ENCODE peak calls at places on chromosomes 13 and 19, in five cellular contexts. N is GM06990, A is AG10803, K is breast epithelium, R is thoracic aorta. U is an unnamed sample.

GRCh38 chr13:110638814-110639806 is 23.8 kb downstream of the NAXD start:
- DNase-seq in N (no peak), A (no peak), K (no peak), R (no peak), U (no peak)

GRCh38 chr13:44156294-44156658 is 217.3 kb upstream of the SERP2 start:
- DNase-seq in N (no peak), A (no peak), K (no peak), R (no peak), U (no peak)

GRCh38 chr13:50969691-50970090 is 60.1 kb downstream of the RNASEH2B start:
- DNase-seq in N (no peak), A (peak), K (no peak), R (no peak), U (peak)

GRCh38 chr13:44667950-44668349 is 91.8 kb upstream of the TSC22D1 start:
- DNase-seq in N (peak), A (peak), K (no peak), R (no peak), U (peak)

GRCh38 chr19:55188620-55189019 is 8.5 kb upstream of the SYT5 start:
- DNase-seq in N (no peak), A (no peak), K (no peak), R (no peak), U (no peak)

GRCh38 chr13:43493496-43494000 is 293.2 kb downstream of the ENOX1 start:
- DNase-seq in N (no peak), A (no peak), K (no peak), R (no peak), U (no peak)

GRCh38 chr13:97391201-97391600 is 42.8 kb upstream of the RAP2A start:
- DNase-seq in N (no peak), A (peak), K (no peak), R (no peak), U (no peak)

GRCh38 chr19:28485300-28485699 is 727.7 kb downstream of the UQCRFS1 start:
- DNase-seq in N (no peak), A (no peak), K (no peak), R (no peak), U (no peak)

GRCh38 chr19:16895467-16896097 is 6.8 kb downstream of the F2RL3 start:
- DNase-seq in N (no peak), A (peak), K (no peak), R (no peak), U (peak)

GRCh38 chr13:102901615-102902305 is 55.9 kb downstream of the ERCC5 start:
- DNase-seq in N (no peak), A (no peak), K (no peak), R (no peak), U (no peak)

DNA sequence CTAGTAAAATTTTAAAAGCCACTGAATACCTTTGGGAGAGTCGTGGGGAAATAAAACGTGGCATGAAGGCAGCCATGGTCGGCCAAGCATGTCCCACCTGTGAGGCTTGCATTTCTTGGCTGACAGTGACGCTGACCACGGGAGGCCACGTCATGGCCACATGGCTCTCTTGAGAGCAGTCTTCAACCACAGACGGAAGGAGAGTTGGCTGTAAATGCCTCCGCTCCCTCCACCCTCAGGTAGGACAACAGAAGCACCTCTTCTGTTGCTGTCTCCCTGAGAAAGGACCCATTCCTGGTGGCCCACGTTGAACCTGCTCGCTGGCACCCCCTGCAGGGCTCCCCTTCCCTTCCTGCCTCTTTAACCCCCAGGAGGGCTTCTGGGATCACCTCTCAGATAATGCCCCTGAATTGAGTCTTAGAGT is 10.6 kb upstream of the LRRC25 start:
- DNase-seq in N (peak), A (no peak), K (no peak), R (no peak), U (no peak)
- H3K4me3 ChIP-seq in N (no peak), A (no peak), K (no peak), R (no peak), U (no peak)

DNA sequence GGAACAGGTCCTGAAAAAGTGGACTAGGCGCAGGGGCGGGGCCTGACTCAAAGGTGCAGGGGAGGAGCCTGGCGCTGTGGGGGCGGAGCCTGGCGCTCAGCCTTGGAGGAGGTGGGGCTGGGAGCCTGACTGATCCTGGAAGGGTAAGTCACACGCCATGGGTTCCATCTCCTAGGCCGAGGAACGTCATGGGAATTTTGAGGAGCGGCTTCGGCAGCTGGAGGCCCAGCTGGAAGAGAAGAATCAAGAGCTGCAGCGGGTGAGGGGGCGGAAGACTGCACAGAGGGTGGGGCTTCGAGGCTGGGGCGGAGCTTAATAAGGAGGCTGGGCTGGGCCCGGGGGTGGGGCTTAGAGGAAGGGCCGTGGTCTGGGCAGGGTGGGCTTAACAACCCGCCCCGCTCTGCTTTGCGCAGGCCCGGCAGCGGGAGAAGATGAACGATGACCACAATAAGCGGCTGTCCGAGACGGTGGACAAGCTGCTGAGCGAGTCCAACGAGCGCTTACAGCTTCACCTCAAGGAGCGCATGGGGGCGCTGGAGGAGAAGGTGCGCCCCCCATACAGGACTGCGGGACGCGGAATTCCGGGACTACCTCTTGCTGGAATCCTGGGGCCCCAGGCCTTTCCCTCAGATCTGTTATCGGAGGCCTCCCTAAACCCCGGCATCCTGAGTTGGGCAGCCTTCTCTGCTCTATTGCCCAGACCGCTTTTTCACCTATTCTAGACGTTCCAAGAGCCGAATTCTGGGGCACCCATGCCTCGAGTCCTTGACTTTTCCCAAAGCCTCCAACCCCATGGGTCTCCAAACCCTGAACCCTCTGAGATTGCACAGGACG is 14.5 kb downstream of the PPFIA3 start:
- DNase-seq in N (no peak), A (peak), K (no peak), R (no peak), U (peak)
- TF ChIP-seq CTCF in N (no peak), A (no peak), K (no peak), R (no peak), U (peak)

DNA sequence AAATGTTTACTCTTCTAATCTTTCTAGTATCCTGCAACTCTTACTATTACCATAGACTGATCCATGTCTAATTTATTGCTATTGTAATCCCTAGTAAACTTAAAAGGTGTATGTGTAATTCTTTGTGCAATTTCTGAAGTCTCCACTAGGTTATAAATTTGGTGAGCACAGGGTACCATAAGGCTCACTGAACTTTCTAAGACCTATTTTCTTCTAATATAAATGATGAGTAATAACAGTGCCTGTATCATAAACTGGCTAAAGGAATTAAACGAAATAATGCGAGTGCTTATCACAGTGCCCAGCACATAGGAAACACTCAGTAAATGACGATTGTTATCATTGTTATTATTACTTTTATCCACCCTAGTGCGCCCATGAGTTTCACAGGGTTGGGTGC is 119.1 kb downstream of the KLF12 start:
- DNase-seq in N (no peak), A (no peak), K (no peak), R (no peak), U (no peak)
- H3K4me3 ChIP-seq in N (no peak), A (no peak), K (no peak), R (no peak), U (no peak)

GRCh38 chr19:10988921-10989320 is 28.1 kb downstream of the SMARCA4 start:
- DNase-seq in N (no peak), A (no peak), K (no peak), R (no peak), U (no peak)
- TF ChIP-seq CTCF in N (no peak), A (no peak), K (no peak), R (no peak), U (no peak)

GRCh38 chr13:59337070-59337469 is 826.7 kb downstream of the DIAPH3 start:
- DNase-seq in N (no peak), A (no peak), K (no peak), R (no peak), U (no peak)

GRCh38 chr13:59332966-59333365 is 830.8 kb downstream of the DIAPH3 start:
- DNase-seq in N (no peak), A (no peak), K (no peak), R (no peak), U (no peak)
- H3K4me3 ChIP-seq in N (no peak), A (no peak), K (no peak), R (no peak), U (no peak)

DNA sequence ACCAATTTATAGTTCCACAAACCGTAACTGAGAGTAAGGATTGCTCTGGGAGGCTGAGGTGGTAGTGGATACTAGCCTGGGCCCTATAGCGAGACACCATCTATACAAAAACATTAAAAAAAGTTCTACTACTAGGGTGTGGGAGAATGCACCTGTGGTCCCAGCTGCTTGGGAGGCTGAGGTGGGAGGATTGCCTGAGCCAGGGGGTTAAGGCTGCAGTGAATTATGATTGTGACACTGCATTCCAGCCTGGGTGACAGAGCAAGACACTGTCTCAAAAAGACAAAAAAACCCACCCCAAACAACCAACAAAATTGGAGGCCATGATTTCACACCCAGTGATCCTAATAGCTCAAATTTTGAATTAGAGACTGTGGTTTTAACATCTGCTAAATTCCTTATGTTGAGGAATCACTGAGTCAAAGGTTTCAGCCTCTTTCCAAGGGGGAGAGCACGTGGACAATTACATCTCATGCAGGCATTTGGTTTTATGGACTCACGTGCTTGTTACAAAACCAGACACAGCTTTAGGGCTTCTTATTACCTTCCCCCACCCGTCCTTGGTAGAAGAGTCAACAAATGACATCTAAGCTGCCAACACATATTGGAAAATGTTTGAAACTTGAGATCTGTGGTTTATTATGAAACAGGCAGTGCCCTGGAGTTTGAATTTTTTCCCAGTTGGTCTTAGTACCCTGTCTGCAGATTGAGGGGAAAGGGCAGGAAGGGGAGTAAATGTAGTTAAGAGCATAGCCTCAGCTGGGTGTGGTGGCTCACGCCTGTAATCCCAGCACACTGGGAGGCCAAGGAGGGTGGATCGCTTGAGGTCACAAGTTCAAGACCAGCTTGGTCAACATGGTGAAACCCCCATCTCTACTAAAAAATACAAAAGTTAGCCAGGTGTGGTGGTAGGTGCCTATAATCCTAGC is 18.5 kb downstream of the CYP2A6 start:
- DNase-seq in N (no peak), A (peak), K (no peak), R (no peak), U (peak)
- TF ChIP-seq CTCF in N (no peak), A (no peak), K (no peak), R (no peak), U (no peak)

GRCh38 chr19:46490774-46491173 is 4.9 kb downstream of the PNMA8B start:
- DNase-seq in N (no peak), A (no peak), K (no peak), R (no peak), U (no peak)

GRCh38 chr19:46491975-46492682 is 3.5 kb downstream of the PNMA8B start:
- DNase-seq in N (no peak), A (no peak), K (no peak), R (no peak), U (no peak)

GRCh38 chr19:46494115-46494935 is 1.3 kb downstream of the PNMA8B start:
- DNase-seq in N (no peak), A (no peak), K (no peak), R (no peak), U (no peak)

GRCh38 chr19:46493236-46494114 is 2.2 kb downstream of the PNMA8B start:
- DNase-seq in N (no peak), A (no peak), K (no peak), R (no peak), U (no peak)

DNA sequence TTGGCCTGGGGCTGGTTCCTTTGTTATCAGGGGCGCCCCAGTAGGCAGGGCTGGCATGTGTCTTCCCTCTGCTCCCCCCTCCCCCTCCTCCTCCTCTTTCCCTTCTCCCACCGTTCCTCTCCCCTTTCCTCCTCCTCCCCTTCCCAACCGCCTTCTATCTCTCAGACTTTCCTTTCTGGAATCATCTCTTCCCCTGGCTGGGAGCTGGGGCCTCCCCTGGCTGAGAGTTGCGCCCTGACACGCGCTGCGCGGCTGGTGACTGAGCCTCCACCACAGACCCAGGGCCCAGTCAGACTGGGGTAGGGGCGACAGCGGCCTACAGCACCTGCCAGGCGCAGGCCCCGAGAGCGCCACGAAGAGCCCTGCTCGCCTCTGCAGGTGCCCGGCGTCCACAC is 2.8 kb downstream of the PNMA8B start:
- DNase-seq in N (no peak), A (no peak), K (no peak), R (no peak), U (no peak)
- H3K4me3 ChIP-seq in N (no peak), A (no peak), K (peak), R (peak), U (no peak)

DNA sequence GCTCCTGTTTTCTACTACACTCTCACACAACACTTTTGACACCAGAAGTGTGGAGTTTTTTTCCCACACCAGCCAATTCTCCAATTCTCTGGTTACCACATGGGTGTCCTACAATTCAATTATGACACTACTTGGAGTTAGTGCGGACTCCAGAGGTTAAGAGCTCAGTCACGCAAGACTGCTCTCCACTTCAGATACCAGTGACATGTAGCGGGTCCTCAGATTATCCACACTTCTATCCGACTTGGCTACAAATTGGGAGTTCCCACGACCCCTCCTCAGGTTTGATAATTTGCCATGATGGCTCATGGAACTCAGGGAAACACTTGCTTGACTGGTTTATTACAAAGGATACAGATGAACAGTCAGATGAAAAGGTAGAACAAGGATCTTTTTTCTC is 32.9 kb downstream of the PAN3 start:
- DNase-seq in N (no peak), A (no peak), K (no peak), R (no peak), U (no peak)
- TF ChIP-seq CTCF in N (no peak), A (no peak), K (no peak), R (no peak), U (no peak)

DNA sequence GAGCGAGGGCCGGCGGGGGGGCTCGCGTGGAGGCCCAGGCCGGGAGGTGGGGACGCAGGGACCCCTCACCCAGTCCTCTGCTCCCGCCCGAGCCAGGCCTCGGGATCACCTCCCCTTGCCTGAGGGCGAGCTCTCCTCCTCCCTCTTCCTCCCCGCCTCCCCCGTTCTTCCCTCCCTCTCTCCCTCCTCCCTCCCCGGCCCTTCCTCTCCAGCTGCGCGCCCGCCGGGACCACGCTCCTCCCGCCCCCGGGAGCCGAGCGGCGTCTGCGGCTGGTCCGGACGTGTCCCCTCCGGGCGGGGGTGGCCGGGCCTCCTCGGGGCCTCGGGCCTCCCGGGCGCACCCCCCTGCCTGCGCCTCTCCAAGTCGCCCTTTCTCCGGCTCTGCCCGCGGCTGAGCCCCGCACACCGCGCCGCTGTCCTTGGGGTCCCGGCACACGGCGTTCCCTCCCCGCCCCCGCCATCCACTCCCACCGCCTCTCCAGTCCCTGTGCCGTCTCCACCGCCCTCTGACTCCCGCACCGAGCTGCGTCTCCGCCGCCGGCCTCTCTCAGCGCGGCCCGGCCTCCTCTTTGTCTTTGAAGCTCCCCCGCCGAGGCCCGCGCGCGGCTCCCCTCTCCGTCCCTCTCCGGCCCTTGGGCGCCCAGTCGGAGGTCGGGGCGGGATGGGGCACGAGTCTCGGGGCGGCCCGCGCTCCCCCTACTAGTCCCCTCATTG is 5.7 kb downstream of the SOX1 start:
- DNase-seq in N (no peak), A (no peak), K (no peak), R (no peak), U (no peak)
- H3K4me3 ChIP-seq in N (no peak), A (no peak), K (peak), R (peak), U (no peak)

GRCh38 chr13:62125451-62125850 is 709.8 kb upstream of the PCDH20 start:
- DNase-seq in N (no peak), A (no peak), K (no peak), R (no peak), U (no peak)

GRCh38 chr13:62123409-62123808 is 707.8 kb upstream of the PCDH20 start:
- DNase-seq in N (no peak), A (no peak), K (no peak), R (no peak), U (no peak)

GRCh38 chr13:62122434-62122833 is 706.8 kb upstream of the PCDH20 start:
- DNase-seq in N (no peak), A (no peak), K (no peak), R (no peak), U (no peak)

GRCh38 chr13:62119739-62120700 is 704.4 kb upstream of the PCDH20 start:
- DNase-seq in N (peak), A (no peak), K (no peak), R (no peak), U (peak)
- TF ChIP-seq CTCF in N (peak), A (peak), K (peak), R (peak), U (peak)

U was measured in astrocyte of the spinal cord.